ENCODE peak calls at places on chromosome 19, in five cellular contexts. One of them, this sample, is unnamed. For H3K36me3, the result is how much of the 10 kb centered on the place peaks cover.

GRCh38 chr19:38267780-38268430 is 3.5 kb downstream of the SPINT2 start:
- DNase-seq in mesenchymal stem cell: no peak
- DNase-seq in H1: no peak
- DNase-seq in neuronal stem cell: no peak
- DNase-seq in IMR-90: no peak
- DNase-seq in this sample: no peak

GRCh38 chr19:13099073-13099999 is 3.3 kb downstream of the LYL1 start:
- DNase-seq in mesenchymal stem cell: no peak
- DNase-seq in H1: peak
- DNase-seq in neuronal stem cell: no peak
- DNase-seq in IMR-90: no peak
- DNase-seq in this sample: no peak

GRCh38 chr19:54482889-54483288 is 9.8 kb upstream of the CDC42EP5 start:
- DNase-seq in mesenchymal stem cell: no peak
- DNase-seq in H1: no peak
- DNase-seq in neuronal stem cell: no peak
- DNase-seq in IMR-90: no peak
- DNase-seq in this sample: no peak

GRCh38 chr19:22605275-22606211 is 28.6 kb upstream of the ZNF492 start:
- DNase-seq in mesenchymal stem cell: no peak
- DNase-seq in H1: no peak
- DNase-seq in neuronal stem cell: no peak
- DNase-seq in IMR-90: no peak
- DNase-seq in this sample: no peak

GRCh38 chr19:10655457-10656312 is 1.5 kb downstream of the ILF3 start:
- DNase-seq in mesenchymal stem cell: peak
- DNase-seq in H1: no peak
- DNase-seq in neuronal stem cell: no peak
- DNase-seq in IMR-90: peak
- DNase-seq in this sample: peak

GRCh38 chr19:10408511-10409291 is 5.4 kb upstream of the CDC37 start:
- DNase-seq in mesenchymal stem cell: no peak
- DNase-seq in H1: no peak
- DNase-seq in neuronal stem cell: no peak
- DNase-seq in IMR-90: no peak
- DNase-seq in this sample: no peak

GRCh38 chr19:6970021-6970420 is 51.2 kb downstream of the MBD3L2B start:
- DNase-seq in mesenchymal stem cell: no peak
- DNase-seq in H1: no peak
- DNase-seq in neuronal stem cell: no peak
- DNase-seq in IMR-90: no peak
- DNase-seq in this sample: no peak

GRCh38 chr19:46068345-46069258 is 27.8 kb upstream of the IGFL4 start:
- DNase-seq in mesenchymal stem cell: peak
- DNase-seq in H1: no peak
- DNase-seq in neuronal stem cell: no peak
- DNase-seq in IMR-90: peak
- DNase-seq in this sample: peak

GRCh38 chr19:18173572-18174294 is at the start of gene IFI30:
- DNase-seq in mesenchymal stem cell: peak
- DNase-seq in H1: peak
- DNase-seq in neuronal stem cell: no peak
- DNase-seq in IMR-90: no peak
- DNase-seq in this sample: peak

GRCh38 chr19:10141973-10142372 is 22.3 kb upstream of the EIF3G start:
- DNase-seq in mesenchymal stem cell: no peak
- DNase-seq in H1: no peak
- DNase-seq in neuronal stem cell: no peak
- DNase-seq in IMR-90: no peak
- DNase-seq in this sample: no peak

GRCh38 chr19:30325657-30326056 is 46.5 kb upstream of the ZNF536 start:
- DNase-seq in mesenchymal stem cell: no peak
- DNase-seq in H1: no peak
- DNase-seq in neuronal stem cell: no peak
- DNase-seq in IMR-90: no peak
- DNase-seq in this sample: no peak

GRCh38 chr19:33703821-33704220 is 82.1 kb downstream of the CHST8 start:
- DNase-seq in mesenchymal stem cell: no peak
- DNase-seq in H1: no peak
- DNase-seq in neuronal stem cell: no peak
- DNase-seq in IMR-90: no peak
- DNase-seq in this sample: no peak

GRCh38 chr19:38993271-38993670 is 17.7 kb upstream of the FBXO17 start:
- DNase-seq in mesenchymal stem cell: peak
- DNase-seq in H1: no peak
- DNase-seq in neuronal stem cell: no peak
- DNase-seq in IMR-90: peak
- DNase-seq in this sample: peak

GRCh38 chr19:56637976-56638555 is 4.9 kb upstream of the SMIM17 start:
- DNase-seq in mesenchymal stem cell: peak
- DNase-seq in H1: peak
- DNase-seq in neuronal stem cell: peak
- DNase-seq in IMR-90: peak
- DNase-seq in this sample: peak

GRCh38 chr19:40815223-40815622 is 16.2 kb downstream of the EGLN2 start:
- DNase-seq in mesenchymal stem cell: no peak
- DNase-seq in H1: no peak
- DNase-seq in neuronal stem cell: no peak
- DNase-seq in IMR-90: no peak
- DNase-seq in this sample: no peak

GRCh38 chr19:22595918-22596341 is 38.2 kb upstream of the ZNF492 start:
- DNase-seq in mesenchymal stem cell: no peak
- DNase-seq in H1: no peak
- DNase-seq in neuronal stem cell: no peak
- DNase-seq in IMR-90: no peak
- DNase-seq in this sample: no peak

GRCh38 chr19:870963-871401 is 11.5 kb downstream of the CFD start:
- DNase-seq in mesenchymal stem cell: no peak
- DNase-seq in H1: no peak
- DNase-seq in neuronal stem cell: no peak
- DNase-seq in IMR-90: peak
- DNase-seq in this sample: no peak

GRCh38 chr19:17788632-17789031 is 6.3 kb upstream of the B3GNT3 start:
- DNase-seq in mesenchymal stem cell: no peak
- DNase-seq in H1: no peak
- DNase-seq in neuronal stem cell: no peak
- DNase-seq in IMR-90: no peak
- DNase-seq in this sample: no peak

GRCh38 chr19:18322318-18322758 is 538 bp downstream of the LSM4 start:
- DNase-seq in mesenchymal stem cell: peak
- DNase-seq in H1: no peak
- DNase-seq in neuronal stem cell: no peak
- DNase-seq in IMR-90: peak
- DNase-seq in this sample: no peak

GRCh38 chr19:18225702-18226468 is at the start of gene PDE4C:
- DNase-seq in mesenchymal stem cell: peak
- DNase-seq in H1: peak
- DNase-seq in neuronal stem cell: no peak
- DNase-seq in IMR-90: no peak
- DNase-seq in this sample: no peak

GRCh38 chr19:19420570-19421301 is 15.3 kb downstream of the GATAD2A start:
- DNase-seq in mesenchymal stem cell: no peak
- DNase-seq in H1: no peak
- DNase-seq in neuronal stem cell: no peak
- DNase-seq in IMR-90: no peak
- DNase-seq in this sample: no peak

GRCh38 chr19:7918615-7919421 is 1.3 kb upstream of the SNAPC2 start:
- DNase-seq in mesenchymal stem cell: no peak
- DNase-seq in H1: no peak
- DNase-seq in neuronal stem cell: no peak
- DNase-seq in IMR-90: no peak
- DNase-seq in this sample: no peak

GRCh38 chr19:29478578-29479565 is 46.9 kb upstream of the VSTM2B start:
- DNase-seq in mesenchymal stem cell: no peak
- DNase-seq in H1: peak
- DNase-seq in neuronal stem cell: peak
- DNase-seq in IMR-90: no peak
- DNase-seq in this sample: peak

GRCh38 chr19:47380559-47380958 is 31.4 kb downstream of the DHX34 start:
- DNase-seq in mesenchymal stem cell: no peak
- DNase-seq in H1: no peak
- DNase-seq in neuronal stem cell: no peak
- DNase-seq in IMR-90: no peak
- DNase-seq in this sample: no peak

GRCh38 chr19:5674734-5675133 is 5.6 kb downstream of the MICOS13 start:
- DNase-seq in mesenchymal stem cell: no peak
- DNase-seq in H1: no peak
- DNase-seq in neuronal stem cell: no peak
- DNase-seq in IMR-90: no peak
- DNase-seq in this sample: no peak

GRCh38 chr19:5677156-5677555 is 3.2 kb downstream of the MICOS13 start:
- DNase-seq in mesenchymal stem cell: no peak
- DNase-seq in H1: no peak
- DNase-seq in neuronal stem cell: no peak
- DNase-seq in IMR-90: no peak
- DNase-seq in this sample: no peak

GRCh38 chr19:5676711-5677110 is 3.6 kb downstream of the MICOS13 start:
- DNase-seq in mesenchymal stem cell: no peak
- DNase-seq in H1: no peak
- DNase-seq in neuronal stem cell: no peak
- DNase-seq in IMR-90: no peak
- DNase-seq in this sample: no peak

GRCh38 chr19:5677597-5677996 is 2.7 kb downstream of the MICOS13 start:
- DNase-seq in mesenchymal stem cell: no peak
- DNase-seq in H1: no peak
- DNase-seq in neuronal stem cell: no peak
- DNase-seq in IMR-90: no peak
- DNase-seq in this sample: no peak

GRCh38 chr19:5676105-5676671 is 4.1 kb downstream of the MICOS13 start:
- DNase-seq in mesenchymal stem cell: no peak
- DNase-seq in H1: no peak
- DNase-seq in neuronal stem cell: no peak
- DNase-seq in IMR-90: no peak
- DNase-seq in this sample: no peak
- H3K27ac ChIP-seq in mesenchymal stem cell: no peak
- H3K27ac ChIP-seq in H1: no peak
- H3K27ac ChIP-seq in neuronal stem cell: no peak
- H3K27ac ChIP-seq in IMR-90: no peak
- H3K27ac ChIP-seq in this sample: no peak

DNA sequence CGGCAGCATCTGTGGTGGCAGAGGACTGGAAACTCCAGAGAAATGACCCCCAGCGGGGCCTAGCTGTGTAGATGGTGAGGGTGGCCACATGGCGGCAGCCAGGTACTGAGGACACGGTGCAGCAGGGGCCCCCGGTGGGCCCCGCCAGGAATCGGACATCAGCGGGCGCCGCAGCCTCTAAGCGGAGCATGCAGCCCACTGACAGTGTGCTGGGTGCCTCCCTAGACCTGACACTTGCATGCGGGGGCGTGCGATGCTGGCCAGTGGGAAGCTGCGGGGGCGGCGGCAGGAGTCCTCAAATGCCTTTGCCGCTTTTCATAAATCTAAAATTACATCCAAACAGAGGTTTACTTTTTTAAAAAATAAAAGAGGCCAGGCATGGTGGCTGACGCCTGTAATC is 16.1 kb downstream of the ADAT3 start:
- DNase-seq in mesenchymal stem cell: no peak
- DNase-seq in H1: no peak
- DNase-seq in neuronal stem cell: no peak
- DNase-seq in IMR-90: no peak
- DNase-seq in this sample: no peak
- H3K36me3 ChIP-seq in mesenchymal stem cell: half or more
- H3K36me3 ChIP-seq in H1: under half
- H3K36me3 ChIP-seq in neuronal stem cell: half or more
- H3K36me3 ChIP-seq in IMR-90: half or more
- H3K36me3 ChIP-seq in this sample: half or more

DNA sequence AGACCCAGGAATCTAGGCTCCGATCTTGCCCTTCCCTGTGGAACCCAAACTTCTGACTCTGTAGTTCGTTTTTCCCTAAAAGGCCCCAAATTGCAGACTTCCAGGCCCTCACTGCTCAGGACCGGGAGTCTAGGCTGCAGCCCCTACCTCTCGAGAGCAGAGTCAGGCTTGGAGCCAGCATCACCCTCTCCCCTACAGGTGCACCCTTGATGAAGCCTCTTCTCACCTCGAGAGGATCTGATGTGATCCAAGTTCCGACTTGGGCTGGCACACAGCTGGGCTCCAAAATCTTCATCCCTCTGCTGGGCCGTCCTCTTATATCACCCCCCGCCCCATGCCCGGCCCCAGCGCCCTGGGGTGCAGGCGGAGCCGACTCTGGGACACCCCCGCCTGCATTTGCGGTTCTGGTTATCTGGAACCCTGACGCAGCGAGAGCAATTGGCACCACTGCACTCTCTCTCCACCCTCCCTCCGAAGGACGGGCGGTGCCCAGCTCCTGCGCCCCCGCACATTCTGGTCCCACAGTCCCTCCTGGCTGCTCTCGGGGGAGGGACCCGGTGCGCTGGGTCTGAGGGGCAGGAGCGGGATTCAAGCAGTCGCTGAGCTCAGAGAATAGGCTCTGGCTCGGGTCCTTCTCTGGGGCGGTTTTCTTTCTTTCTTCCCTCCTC is at the start of gene KLK7:
- DNase-seq in mesenchymal stem cell: no peak
- DNase-seq in H1: peak
- DNase-seq in neuronal stem cell: no peak
- DNase-seq in IMR-90: no peak
- DNase-seq in this sample: no peak
- H3K14ac ChIP-seq in mesenchymal stem cell: no peak
- H3K14ac ChIP-seq in H1: no peak
- H3K14ac ChIP-seq in neuronal stem cell: no peak
- H3K14ac ChIP-seq in IMR-90: no peak
- H3K14ac ChIP-seq in this sample: no peak

GRCh38 chr19:48991823-48992570 is 1.1 kb downstream of the GYS1 start:
- DNase-seq in mesenchymal stem cell: peak
- DNase-seq in H1: no peak
- DNase-seq in neuronal stem cell: no peak
- DNase-seq in IMR-90: peak
- DNase-seq in this sample: peak

GRCh38 chr19:48989701-48990291 is 3.3 kb downstream of the GYS1 start:
- DNase-seq in mesenchymal stem cell: no peak
- DNase-seq in H1: no peak
- DNase-seq in neuronal stem cell: no peak
- DNase-seq in IMR-90: no peak
- DNase-seq in this sample: peak

GRCh38 chr19:48991011-48991609 is 2.0 kb downstream of the GYS1 start:
- DNase-seq in mesenchymal stem cell: no peak
- DNase-seq in H1: no peak
- DNase-seq in neuronal stem cell: no peak
- DNase-seq in IMR-90: no peak
- DNase-seq in this sample: no peak

GRCh38 chr19:48988860-48989259 is 4.2 kb downstream of the GYS1 start:
- DNase-seq in mesenchymal stem cell: no peak
- DNase-seq in H1: no peak
- DNase-seq in neuronal stem cell: no peak
- DNase-seq in IMR-90: no peak
- DNase-seq in this sample: no peak

GRCh38 chr19:48990400-48990799 is 2.7 kb downstream of the GYS1 start:
- DNase-seq in mesenchymal stem cell: no peak
- DNase-seq in H1: no peak
- DNase-seq in neuronal stem cell: no peak
- DNase-seq in IMR-90: no peak
- DNase-seq in this sample: peak
- H3K27ac ChIP-seq in mesenchymal stem cell: no peak
- H3K27ac ChIP-seq in H1: no peak
- H3K27ac ChIP-seq in neuronal stem cell: no peak
- H3K27ac ChIP-seq in IMR-90: no peak
- H3K27ac ChIP-seq in this sample: no peak